ENCODE peak calls at places on chromosomes 3 and 15, in eight cellular contexts. U is CD8-positive, alpha-beta T cell; E is stomach; T is breast epithelium; O is fibroblast of lung; S is Peyer's patch; D is HCT116; Y is upper lobe of right lung. C is an unnamed sample. For H3K27me3, the result is how much of the 10 kb centered on the place peaks cover.

GRCh38 chr15:77001351-77001750 is 6.4 kb downstream of the PSTPIP1 start:
- DNase-seq in Y (peak), E (no peak), U (no peak), O (no peak), T (no peak), D (no peak), S (no peak), C (no peak)

GRCh38 chr3:123732447-123732846 is 147.6 kb upstream of the HACD2 start:
- DNase-seq in Y (no peak), S (no peak), E (no peak), T (no peak), O (peak), D (no peak), U (no peak), C (peak)

GRCh38 chr3:127264292-127264691 is 23.6 kb downstream of the PRR20G start:
- DNase-seq in E (no peak), D (no peak), U (no peak), Y (no peak), O (no peak), S (no peak), T (no peak), C (peak)

GRCh38 chr15:61115679-61116078 is 113.4 kb downstream of the RORA start:
- DNase-seq in Y (no peak), D (no peak), U (no peak), T (no peak), E (no peak), S (no peak), O (no peak), C (no peak)

GRCh38 chr15:95162967-95163531 is 931.7 kb downstream of the MCTP2 start:
- DNase-seq in D (no peak), E (no peak), S (no peak), Y (no peak), O (peak), U (no peak), T (no peak), C (peak)

GRCh38 chr3:58588030-58588614 is 10.9 kb upstream of the FAM107A start:
- DNase-seq in T (no peak), U (no peak), S (no peak), Y (no peak), E (no peak), D (no peak), O (peak), C (no peak)

GRCh38 chr3:184058029-184058428 is 5.2 kb downstream of the HTR3C start:
- DNase-seq in E (no peak), Y (no peak), S (no peak), T (no peak), D (no peak), O (peak), U (no peak), C (peak)

GRCh38 chr15:31227954-31228542 is 98.6 kb upstream of the KLF13 start:
- DNase-seq in T (no peak), U (no peak), S (peak), O (no peak), Y (no peak), D (no peak), E (no peak), C (no peak)

GRCh38 chr3:71076361-71076997 is 507.0 kb downstream of the FOXP1 start:
- DNase-seq in Y (no peak), D (no peak), O (peak), S (no peak), U (no peak), E (no peak), T (no peak), C (no peak)

GRCh38 chr3:99846472-99846871 is 28.8 kb downstream of the CMSS1 start:
- DNase-seq in S (no peak), O (peak), T (no peak), D (no peak), E (no peak), Y (no peak), U (no peak), C (peak)

GRCh38 chr3:49311283-49311682 is 28.6 kb downstream of the USP4 start:
- DNase-seq in T (no peak), S (no peak), U (no peak), D (no peak), Y (no peak), O (no peak), E (no peak), C (no peak)

GRCh38 chr3:109784852-109785631 is 447.7 kb upstream of the DPPA4 start:
- DNase-seq in S (no peak), O (peak), T (no peak), E (no peak), U (no peak), Y (no peak), D (no peak), C (no peak)

GRCh38 chr3:187919018-187919417 is 173.8 kb upstream of the BCL6 start:
- DNase-seq in Y (no peak), D (no peak), U (peak), E (no peak), S (peak), O (no peak), T (no peak), C (peak)

GRCh38 chr15:73324496-73325170 is 44.1 kb downstream of the HCN4 start:
- DNase-seq in Y (peak), S (no peak), D (no peak), O (no peak), E (no peak), U (no peak), T (no peak), C (no peak)

GRCh38 chr15:70181626-70182255 is 84.0 kb upstream of the TLE3 start:
- DNase-seq in U (no peak), T (no peak), Y (no peak), S (no peak), D (no peak), O (no peak), E (no peak), C (no peak)

GRCh38 chr3:186413615-186414415 is 51.8 kb upstream of the DGKG start:
- DNase-seq in U (no peak), S (peak), T (peak), D (no peak), Y (peak), E (peak), O (peak), C (peak)

GRCh38 chr3:123347205-123347604 is 101.7 kb downstream of the ADCY5 start:
- DNase-seq in D (no peak), S (no peak), U (no peak), O (no peak), T (no peak), Y (peak), E (no peak), C (no peak)

GRCh38 chr3:149186726-149187125 is 34.9 kb downstream of the CP start:
- DNase-seq in U (no peak), Y (no peak), T (no peak), S (no peak), E (no peak), D (no peak), O (no peak), C (no peak)

GRCh38 chr15:31975446-31976229 is 54.7 kb upstream of the CHRNA7 start:
- DNase-seq in D (no peak), O (peak), S (no peak), E (no peak), Y (no peak), T (no peak), U (no peak), C (peak)

GRCh38 chr3:81581966-81582599 is 179.4 kb downstream of the GBE1 start:
- DNase-seq in D (peak), S (peak), O (peak), U (no peak), Y (no peak), T (no peak), E (peak), C (peak)

GRCh38 chr15:27272446-27272845 is 301.5 kb downstream of the GABRG3 start:
- DNase-seq in D (no peak), O (no peak), T (no peak), S (no peak), U (no peak), Y (no peak), E (no peak), C (no peak)

GRCh38 chr15:86010891-86011290 is 68.8 kb upstream of the AGBL1 start:
- DNase-seq in E (no peak), S (no peak), U (no peak), D (no peak), O (no peak), T (no peak), Y (no peak), C (no peak)

GRCh38 chr3:65595997-65596300 is 442.8 kb downstream of the MAGI1 start:
- DNase-seq in U (no peak), O (no peak), E (no peak), T (no peak), Y (no peak), D (no peak), S (no peak), C (no peak)

GRCh38 chr3:61239871-61240270 is 11.4 kb downstream of the FHIT start:
- DNase-seq in D (no peak), O (peak), T (no peak), U (no peak), Y (no peak), E (peak), S (no peak), C (no peak)

GRCh38 chr3:169846458-169847193 is 23.1 kb downstream of the LRRC31 start:
- DNase-seq in O (peak), T (no peak), U (no peak), Y (no peak), S (no peak), E (no peak), D (peak), C (peak)

GRCh38 chr15:99707481-99708270 is 25.6 kb downstream of the LYSMD4 start:
- DNase-seq in Y (no peak), O (peak), U (no peak), E (no peak), D (no peak), T (no peak), S (no peak), C (peak)
- H3K4me3 ChIP-seq in Y (no peak), O (peak), U (peak), E (no peak), D (no peak), T (no peak), S (no peak), C (no peak)

DNA sequence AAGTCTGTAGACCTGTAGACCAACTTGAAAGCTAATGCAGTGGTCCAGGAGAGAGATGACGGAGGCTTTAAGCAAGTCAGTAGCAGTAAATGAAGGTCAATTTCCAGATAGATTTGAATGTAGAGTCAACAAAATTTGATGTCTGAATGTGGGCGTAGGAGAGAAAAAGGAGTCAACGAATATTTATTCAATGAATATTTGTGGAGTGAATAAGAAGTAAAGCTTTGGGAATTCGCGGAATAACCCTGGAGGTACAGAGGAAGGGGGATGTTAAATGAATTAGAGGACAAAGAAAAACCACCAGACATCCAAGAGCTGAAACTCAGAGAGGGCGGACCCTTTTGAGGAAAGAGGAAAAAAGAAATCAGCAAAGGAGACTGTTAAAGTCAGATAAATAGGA is 4.4 kb upstream of the PLOD2 start:
- DNase-seq in Y (no peak), T (no peak), D (no peak), E (no peak), S (no peak), O (peak), U (no peak), C (peak)
- H3K27me3 ChIP-seq in Y (under half), T (under half), D (under half), E (under half), S (under half), O (under half), U (under half), C (under half)

DNA sequence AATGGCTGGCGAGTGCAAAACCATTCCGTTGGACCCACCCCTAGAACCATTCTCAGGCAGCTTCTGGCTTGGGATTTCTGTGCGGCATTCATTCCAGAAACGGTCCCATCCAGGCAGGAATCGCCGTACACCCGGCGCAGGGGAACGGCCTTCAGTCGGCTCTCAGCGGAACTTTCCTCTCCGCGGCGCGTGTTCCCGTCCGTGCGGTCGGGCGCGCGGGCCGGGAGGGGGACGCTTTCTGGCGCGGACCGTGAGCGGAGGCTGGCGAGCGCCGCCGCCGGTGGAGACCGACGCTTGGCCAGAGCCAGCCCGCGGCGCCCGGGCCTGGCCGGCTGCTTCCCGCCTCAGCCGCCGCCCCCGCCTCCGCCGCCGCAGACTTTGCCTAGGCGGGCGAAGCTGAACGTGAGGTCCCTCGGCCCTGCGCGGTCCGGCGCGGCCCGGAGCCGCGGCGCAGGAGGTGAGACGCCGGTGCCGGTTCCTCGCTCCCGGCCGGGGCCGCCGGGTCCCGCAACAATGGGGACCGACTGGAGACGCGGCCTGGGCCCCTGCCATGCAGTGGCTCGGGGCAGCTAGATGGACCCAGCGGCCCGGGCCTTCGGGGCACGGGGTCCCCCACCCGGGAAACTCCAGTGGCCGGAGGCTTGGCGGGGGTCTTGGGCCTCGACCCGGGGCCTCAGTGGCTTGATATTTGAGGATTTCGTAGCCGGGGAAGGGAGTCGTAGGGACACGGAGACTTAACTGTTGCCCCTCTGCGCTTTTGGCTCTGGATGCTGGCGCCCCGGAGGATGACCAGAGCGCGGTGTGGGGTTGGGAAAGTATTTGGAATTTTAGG is at the start of gene RAD54L2:
- DNase-seq in U (peak), O (peak), D (peak), Y (peak), T (peak), S (peak), E (peak), C (peak)
- TF ChIP-seq CTCF in U (peak), O (no peak), D (no peak), Y (peak), T (no peak), S (peak), E (no peak), C (peak)

DNA sequence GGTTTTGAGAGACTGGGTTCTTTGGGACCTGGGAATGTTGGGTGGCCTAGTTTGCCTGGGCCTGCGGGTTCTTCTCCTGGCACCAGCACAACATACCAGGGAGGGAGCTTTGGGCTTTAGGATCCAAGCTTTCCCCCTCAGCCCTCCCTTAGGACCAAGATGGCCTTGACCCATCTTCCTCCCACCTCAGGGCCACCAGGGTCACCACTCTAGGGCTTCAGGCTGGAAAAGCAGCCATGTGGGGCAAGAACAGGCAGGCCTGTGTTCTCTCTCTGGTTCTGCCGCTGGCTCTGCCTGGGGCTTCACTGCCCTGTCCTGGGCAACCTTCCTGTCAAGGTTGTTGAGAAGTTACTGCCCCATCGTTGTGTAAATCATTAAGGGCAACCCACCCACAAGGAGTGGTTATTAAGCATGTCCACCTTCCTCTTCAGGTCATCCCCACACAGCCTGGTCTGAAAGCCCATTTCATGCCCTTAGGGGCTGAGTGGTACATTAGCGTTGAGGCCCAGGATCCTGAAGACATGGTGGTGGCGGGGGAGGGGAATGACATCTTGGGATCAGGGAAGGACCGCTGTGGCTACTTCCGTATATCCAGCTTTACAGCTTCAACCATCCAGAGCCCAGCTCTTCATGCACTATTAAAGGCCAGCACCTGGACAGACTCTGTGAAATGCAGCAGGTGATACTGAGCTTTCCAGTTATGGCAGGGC is 652 bp downstream of the DUOX1 start:
- DNase-seq in Y (peak), D (no peak), S (no peak), T (no peak), O (no peak), U (no peak), E (no peak), C (no peak)
- H3K4me3 ChIP-seq in Y (peak), D (peak), S (no peak), T (peak), O (no peak), U (no peak), E (peak), C (peak)

GRCh38 chr3:128541246-128541645 is 48.2 kb upstream of the GATA2 start:
- DNase-seq in S (no peak), D (no peak), Y (no peak), E (no peak), U (no peak), O (no peak), T (no peak), C (no peak)
- H3K27me3 ChIP-seq in S (under half), D (under half), Y (under half), E (under half), U (under half), O (under half), T (under half), C (under half)

GRCh38 chr3:98188553-98188952 is 22.1 kb downstream of the OR5H15 start:
- DNase-seq in E (no peak), U (no peak), D (peak), T (no peak), Y (no peak), O (no peak), S (no peak), C (peak)
- TF ChIP-seq CTCF in E (no peak), U (no peak), D (peak), T (no peak), Y (peak), O (no peak), S (no peak), C (peak)